ENCODE peak calls at places on chromosomes 5 and 9, in four cellular contexts. One of them, this sample, is unnamed.

GRCh38 chr9:22008662-22009562 is at the start of gene CDKN2B:
- DNase-seq in cardiac muscle cell: peak
- DNase-seq in activated gamma-delta T cell treated with anti-CD3 and anti-CD28 coated beads, Interleukin-2, amount 50 U/mL, for 16 hours: no peak
- DNase-seq in PC-3: peak
- DNase-seq in this sample: peak

GRCh38 chr5:96336351-96336985 is 96.6 kb downstream of the PCSK1 start:
- DNase-seq in cardiac muscle cell: peak
- DNase-seq in PC-3: peak
- DNase-seq in activated gamma-delta T cell treated with anti-CD3 and anti-CD28 coated beads, Interleukin-2, amount 50 U/mL, for 16 hours: peak
- DNase-seq in this sample: peak

GRCh38 chr9:89428901-89429890 is 68.7 kb downstream of the SEMA4D start:
- DNase-seq in activated gamma-delta T cell treated with anti-CD3 and anti-CD28 coated beads, Interleukin-2, amount 50 U/mL, for 16 hours: peak
- DNase-seq in PC-3: no peak
- DNase-seq in cardiac muscle cell: no peak
- DNase-seq in this sample: no peak

GRCh38 chr5:155125696-155126095 is 112.1 kb downstream of the KIF4B start:
- DNase-seq in PC-3: no peak
- DNase-seq in cardiac muscle cell: no peak
- DNase-seq in activated gamma-delta T cell treated with anti-CD3 and anti-CD28 coated beads, Interleukin-2, amount 50 U/mL, for 16 hours: no peak
- DNase-seq in this sample: no peak

GRCh38 chr9:38355526-38356120 is 36.9 kb upstream of the ALDH1B1 start:
- DNase-seq in activated gamma-delta T cell treated with anti-CD3 and anti-CD28 coated beads, Interleukin-2, amount 50 U/mL, for 16 hours: no peak
- DNase-seq in PC-3: no peak
- DNase-seq in cardiac muscle cell: no peak
- DNase-seq in this sample: no peak

GRCh38 chr5:73256462-73257260 is 83.7 kb downstream of the TMEM174 start:
- DNase-seq in PC-3: peak
- DNase-seq in activated gamma-delta T cell treated with anti-CD3 and anti-CD28 coated beads, Interleukin-2, amount 50 U/mL, for 16 hours: no peak
- DNase-seq in cardiac muscle cell: no peak
- DNase-seq in this sample: no peak

GRCh38 chr5:134594797-134595457 is 37.7 kb downstream of the SAR1B start:
- DNase-seq in cardiac muscle cell: no peak
- DNase-seq in activated gamma-delta T cell treated with anti-CD3 and anti-CD28 coated beads, Interleukin-2, amount 50 U/mL, for 16 hours: no peak
- DNase-seq in PC-3: no peak
- DNase-seq in this sample: no peak

GRCh38 chr5:88140396-88140862 is 128.2 kb downstream of the TMEM161B start:
- DNase-seq in cardiac muscle cell: no peak
- DNase-seq in activated gamma-delta T cell treated with anti-CD3 and anti-CD28 coated beads, Interleukin-2, amount 50 U/mL, for 16 hours: no peak
- DNase-seq in PC-3: no peak
- DNase-seq in this sample: peak

GRCh38 chr5:166165600-166165999 is 2125.8 kb upstream of the WWC1 start:
- DNase-seq in cardiac muscle cell: peak
- DNase-seq in PC-3: no peak
- DNase-seq in activated gamma-delta T cell treated with anti-CD3 and anti-CD28 coated beads, Interleukin-2, amount 50 U/mL, for 16 hours: no peak
- DNase-seq in this sample: no peak

GRCh38 chr9:131382850-131383729 is 10.8 kb upstream of the PRRC2B start:
- DNase-seq in cardiac muscle cell: peak
- DNase-seq in PC-3: peak
- DNase-seq in activated gamma-delta T cell treated with anti-CD3 and anti-CD28 coated beads, Interleukin-2, amount 50 U/mL, for 16 hours: no peak
- DNase-seq in this sample: no peak

GRCh38 chr5:88785396-88786216 is 97.4 kb downstream of the MEF2C start:
- DNase-seq in PC-3: peak
- DNase-seq in activated gamma-delta T cell treated with anti-CD3 and anti-CD28 coated beads, Interleukin-2, amount 50 U/mL, for 16 hours: no peak
- DNase-seq in cardiac muscle cell: peak
- DNase-seq in this sample: no peak

GRCh38 chr5:145178667-145179523 is 656.2 kb downstream of the PRELID2 start:
- DNase-seq in activated gamma-delta T cell treated with anti-CD3 and anti-CD28 coated beads, Interleukin-2, amount 50 U/mL, for 16 hours: no peak
- DNase-seq in cardiac muscle cell: peak
- DNase-seq in PC-3: no peak
- DNase-seq in this sample: no peak

GRCh38 chr5:158641016-158641415 is 458.7 kb downstream of the EBF1 start:
- DNase-seq in PC-3: no peak
- DNase-seq in activated gamma-delta T cell treated with anti-CD3 and anti-CD28 coated beads, Interleukin-2, amount 50 U/mL, for 16 hours: no peak
- DNase-seq in cardiac muscle cell: no peak
- DNase-seq in this sample: no peak

GRCh38 chr9:9521033-9521779 is 1091.6 kb downstream of the PTPRD start:
- DNase-seq in PC-3: no peak
- DNase-seq in cardiac muscle cell: no peak
- DNase-seq in activated gamma-delta T cell treated with anti-CD3 and anti-CD28 coated beads, Interleukin-2, amount 50 U/mL, for 16 hours: no peak
- DNase-seq in this sample: no peak